ENCODE peak calls at places on chromosomes 12 and 14, in eight cellular contexts. One of them, this sample, is unnamed.

GRCh38 chr12:117045998-117046374 is 53.2 kb downstream of the TESC start:
- DNase-seq in dorsolateral prefrontal cortex: no peak
- DNase-seq in HCT116: no peak
- DNase-seq in GM13976: no peak
- DNase-seq in RWPE1: no peak
- DNase-seq in right atrium auricular region: no peak
- DNase-seq in cardiac muscle cell: no peak
- DNase-seq in transverse colon: no peak
- DNase-seq in this sample: no peak

GRCh38 chr14:71377099-71377498 is 469.8 kb downstream of the PCNX1 start:
- DNase-seq in dorsolateral prefrontal cortex: no peak
- DNase-seq in HCT116: no peak
- DNase-seq in GM13976: no peak
- DNase-seq in RWPE1: no peak
- DNase-seq in right atrium auricular region: no peak
- DNase-seq in cardiac muscle cell: no peak
- DNase-seq in transverse colon: no peak
- DNase-seq in this sample: peak

GRCh38 chr14:34742509-34743115 is 28.2 kb upstream of the CFL2 start:
- DNase-seq in dorsolateral prefrontal cortex: no peak
- DNase-seq in HCT116: no peak
- DNase-seq in GM13976: no peak
- DNase-seq in RWPE1: no peak
- DNase-seq in right atrium auricular region: no peak
- DNase-seq in cardiac muscle cell: no peak
- DNase-seq in transverse colon: no peak
- DNase-seq in this sample: no peak

GRCh38 chr12:53172352-53172751 is 8.2 kb upstream of the ZNF740 start:
- DNase-seq in dorsolateral prefrontal cortex: no peak
- DNase-seq in HCT116: no peak
- DNase-seq in GM13976: no peak
- DNase-seq in RWPE1: no peak
- DNase-seq in right atrium auricular region: no peak
- DNase-seq in cardiac muscle cell: peak
- DNase-seq in transverse colon: no peak
- DNase-seq in this sample: peak

GRCh38 chr12:104473374-104473983 is 16.7 kb downstream of the CHST11 start:
- DNase-seq in dorsolateral prefrontal cortex: no peak
- DNase-seq in HCT116: no peak
- DNase-seq in GM13976: no peak
- DNase-seq in RWPE1: no peak
- DNase-seq in right atrium auricular region: no peak
- DNase-seq in cardiac muscle cell: no peak
- DNase-seq in transverse colon: no peak
- DNase-seq in this sample: no peak

GRCh38 chr14:43503508-43503907 is 1003.6 kb downstream of the FSCB start:
- DNase-seq in dorsolateral prefrontal cortex: no peak
- DNase-seq in HCT116: no peak
- DNase-seq in GM13976: no peak
- DNase-seq in RWPE1: no peak
- DNase-seq in right atrium auricular region: no peak
- DNase-seq in cardiac muscle cell: no peak
- DNase-seq in transverse colon: no peak
- DNase-seq in this sample: no peak

GRCh38 chr14:78598046-78598652 is 428.0 kb downstream of the NRXN3 start:
- DNase-seq in dorsolateral prefrontal cortex: peak
- DNase-seq in HCT116: peak
- DNase-seq in GM13976: peak
- DNase-seq in RWPE1: peak
- DNase-seq in right atrium auricular region: no peak
- DNase-seq in cardiac muscle cell: peak
- DNase-seq in transverse colon: peak
- DNase-seq in this sample: no peak

GRCh38 chr12:98238513-98238912 is 276.9 kb upstream of the TMPO start:
- DNase-seq in dorsolateral prefrontal cortex: no peak
- DNase-seq in HCT116: no peak
- DNase-seq in GM13976: no peak
- DNase-seq in RWPE1: no peak
- DNase-seq in right atrium auricular region: no peak
- DNase-seq in cardiac muscle cell: peak
- DNase-seq in transverse colon: no peak
- DNase-seq in this sample: no peak

GRCh38 chr12:31732926-31733548 is 4.2 kb upstream of the AMN1 start:
- DNase-seq in dorsolateral prefrontal cortex: no peak
- DNase-seq in HCT116: peak
- DNase-seq in GM13976: no peak
- DNase-seq in RWPE1: peak
- DNase-seq in right atrium auricular region: no peak
- DNase-seq in cardiac muscle cell: peak
- DNase-seq in transverse colon: no peak
- DNase-seq in this sample: no peak

GRCh38 chr12:45974171-45974719 is 16.1 kb downstream of the SCAF11 start:
- DNase-seq in dorsolateral prefrontal cortex: no peak
- DNase-seq in HCT116: no peak
- DNase-seq in GM13976: no peak
- DNase-seq in RWPE1: no peak
- DNase-seq in right atrium auricular region: no peak
- DNase-seq in cardiac muscle cell: no peak
- DNase-seq in transverse colon: no peak
- DNase-seq in this sample: no peak

DNA sequence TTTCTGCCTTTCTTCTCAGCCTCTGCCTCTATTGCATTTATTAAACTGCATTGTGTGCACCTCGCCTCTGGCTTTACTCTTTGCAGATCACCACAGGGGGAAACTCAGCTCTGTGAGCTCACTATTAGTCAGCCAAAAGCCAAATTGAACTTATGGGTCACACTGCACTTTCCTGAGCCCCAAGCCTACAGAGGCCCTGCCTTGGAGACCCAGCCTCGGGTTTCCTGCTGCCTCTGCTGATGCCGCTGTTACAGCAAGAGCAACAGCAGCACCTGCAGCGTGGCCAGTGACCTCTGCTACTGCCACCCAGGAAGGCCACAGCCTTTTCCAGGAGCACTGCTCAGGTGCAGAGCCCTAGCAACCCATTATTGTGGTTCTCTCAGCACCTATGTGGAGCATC is 122.5 kb downstream of the DAD1 start:
- DNase-seq in dorsolateral prefrontal cortex: no peak
- DNase-seq in HCT116: no peak
- DNase-seq in GM13976: peak
- DNase-seq in RWPE1: peak
- DNase-seq in right atrium auricular region: no peak
- DNase-seq in cardiac muscle cell: no peak
- DNase-seq in transverse colon: no peak
- DNase-seq in this sample: no peak
- TF ChIP-seq CTCF in dorsolateral prefrontal cortex: no peak
- TF ChIP-seq CTCF in HCT116: no peak
- TF ChIP-seq CTCF in GM13976: no peak
- TF ChIP-seq CTCF in RWPE1: no peak
- TF ChIP-seq CTCF in right atrium auricular region: no peak
- TF ChIP-seq CTCF in cardiac muscle cell: no peak
- TF ChIP-seq CTCF in transverse colon: no peak
- TF ChIP-seq CTCF in this sample: no peak

GRCh38 chr14:101626331-101626730 is 65.0 kb downstream of the DIO3 start:
- DNase-seq in dorsolateral prefrontal cortex: no peak
- DNase-seq in HCT116: no peak
- DNase-seq in GM13976: no peak
- DNase-seq in RWPE1: no peak
- DNase-seq in right atrium auricular region: no peak
- DNase-seq in cardiac muscle cell: no peak
- DNase-seq in transverse colon: no peak
- DNase-seq in this sample: no peak

GRCh38 chr14:101623685-101624444 is 62.6 kb downstream of the DIO3 start:
- DNase-seq in dorsolateral prefrontal cortex: peak
- DNase-seq in HCT116: no peak
- DNase-seq in GM13976: no peak
- DNase-seq in RWPE1: no peak
- DNase-seq in right atrium auricular region: no peak
- DNase-seq in cardiac muscle cell: no peak
- DNase-seq in transverse colon: no peak
- DNase-seq in this sample: no peak

GRCh38 chr14:101623077-101623372 is 61.7 kb downstream of the DIO3 start:
- DNase-seq in dorsolateral prefrontal cortex: peak
- DNase-seq in HCT116: no peak
- DNase-seq in GM13976: no peak
- DNase-seq in RWPE1: no peak
- DNase-seq in right atrium auricular region: peak
- DNase-seq in cardiac muscle cell: no peak
- DNase-seq in transverse colon: no peak
- DNase-seq in this sample: no peak

GRCh38 chr14:101625336-101626097 is 64.2 kb downstream of the DIO3 start:
- DNase-seq in dorsolateral prefrontal cortex: no peak
- DNase-seq in HCT116: no peak
- DNase-seq in GM13976: no peak
- DNase-seq in RWPE1: no peak
- DNase-seq in right atrium auricular region: no peak
- DNase-seq in cardiac muscle cell: no peak
- DNase-seq in transverse colon: no peak
- DNase-seq in this sample: no peak

DNA sequence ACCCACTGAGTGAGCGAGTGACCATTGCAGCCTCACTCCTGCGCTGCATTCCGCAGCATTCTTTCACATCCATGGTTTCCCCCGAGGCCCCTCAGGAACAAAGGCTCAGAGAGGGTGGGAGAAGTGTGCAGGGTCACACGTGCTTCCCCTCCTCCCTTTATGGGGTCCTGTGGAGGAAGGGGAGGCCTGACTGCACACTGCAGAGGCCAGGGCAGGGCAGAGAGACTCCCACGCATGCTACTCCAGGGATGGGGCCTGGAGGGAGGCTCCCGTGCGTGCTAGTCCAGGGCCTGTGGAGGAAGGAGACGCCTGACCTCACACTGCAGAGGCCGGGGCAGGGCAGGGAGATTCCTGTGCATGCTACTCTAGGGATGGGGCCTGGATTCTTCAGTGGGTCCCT is 63.3 kb downstream of the DIO3 start:
- DNase-seq in dorsolateral prefrontal cortex: no peak
- DNase-seq in HCT116: no peak
- DNase-seq in GM13976: no peak
- DNase-seq in RWPE1: no peak
- DNase-seq in right atrium auricular region: no peak
- DNase-seq in cardiac muscle cell: peak
- DNase-seq in transverse colon: no peak
- DNase-seq in this sample: no peak
- TF ChIP-seq CTCF in dorsolateral prefrontal cortex: no peak
- TF ChIP-seq CTCF in HCT116: no peak
- TF ChIP-seq CTCF in GM13976: no peak
- TF ChIP-seq CTCF in RWPE1: no peak
- TF ChIP-seq CTCF in right atrium auricular region: no peak
- TF ChIP-seq CTCF in cardiac muscle cell: no peak
- TF ChIP-seq CTCF in transverse colon: no peak
- TF ChIP-seq CTCF in this sample: no peak

GRCh38 chr12:85394809-85395208 is 114.8 kb downstream of the ALX1 start:
- DNase-seq in dorsolateral prefrontal cortex: no peak
- DNase-seq in HCT116: no peak
- DNase-seq in GM13976: no peak
- DNase-seq in RWPE1: no peak
- DNase-seq in right atrium auricular region: no peak
- DNase-seq in cardiac muscle cell: no peak
- DNase-seq in transverse colon: no peak
- DNase-seq in this sample: no peak
- TF ChIP-seq CTCF in dorsolateral prefrontal cortex: no peak
- TF ChIP-seq CTCF in HCT116: no peak
- TF ChIP-seq CTCF in GM13976: no peak
- TF ChIP-seq CTCF in RWPE1: no peak
- TF ChIP-seq CTCF in right atrium auricular region: no peak
- TF ChIP-seq CTCF in cardiac muscle cell: no peak
- TF ChIP-seq CTCF in transverse colon: no peak
- TF ChIP-seq CTCF in this sample: peak

GRCh38 chr14:68782091-68782981 is 10.5 kb downstream of the ZFP36L1 start:
- DNase-seq in dorsolateral prefrontal cortex: no peak
- DNase-seq in HCT116: no peak
- DNase-seq in GM13976: no peak
- DNase-seq in RWPE1: no peak
- DNase-seq in right atrium auricular region: peak
- DNase-seq in cardiac muscle cell: no peak
- DNase-seq in transverse colon: no peak
- DNase-seq in this sample: no peak
- TF ChIP-seq CTCF in dorsolateral prefrontal cortex: no peak
- TF ChIP-seq CTCF in HCT116: no peak
- TF ChIP-seq CTCF in GM13976: no peak
- TF ChIP-seq CTCF in RWPE1: no peak
- TF ChIP-seq CTCF in right atrium auricular region: no peak
- TF ChIP-seq CTCF in cardiac muscle cell: no peak
- TF ChIP-seq CTCF in transverse colon: no peak
- TF ChIP-seq CTCF in this sample: no peak

DNA sequence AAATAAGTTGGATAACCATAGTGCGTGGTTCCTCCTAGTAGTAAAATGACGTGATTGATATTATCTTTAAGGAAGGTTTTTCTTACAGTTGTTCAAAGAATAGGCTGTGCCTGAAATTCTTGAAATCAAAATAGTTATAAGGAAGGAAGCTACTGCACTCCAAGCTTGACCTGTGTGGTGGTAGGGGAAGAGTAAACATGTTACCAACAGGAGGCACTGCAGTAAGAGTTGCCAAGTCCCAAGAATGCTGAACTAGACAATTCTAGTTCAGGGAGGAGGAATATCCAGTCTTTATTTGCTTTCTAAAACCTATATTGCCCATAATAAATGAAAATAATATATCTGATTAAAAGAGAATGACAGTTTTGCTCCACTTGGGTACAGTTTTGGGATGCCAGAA is 764.5 kb downstream of the TMTC2 start:
- DNase-seq in dorsolateral prefrontal cortex: no peak
- DNase-seq in HCT116: no peak
- DNase-seq in GM13976: no peak
- DNase-seq in RWPE1: no peak
- DNase-seq in right atrium auricular region: no peak
- DNase-seq in cardiac muscle cell: no peak
- DNase-seq in transverse colon: no peak
- DNase-seq in this sample: no peak
- TF ChIP-seq CTCF in dorsolateral prefrontal cortex: no peak
- TF ChIP-seq CTCF in HCT116: no peak
- TF ChIP-seq CTCF in GM13976: no peak
- TF ChIP-seq CTCF in RWPE1: no peak
- TF ChIP-seq CTCF in right atrium auricular region: no peak
- TF ChIP-seq CTCF in cardiac muscle cell: no peak
- TF ChIP-seq CTCF in transverse colon: no peak
- TF ChIP-seq CTCF in this sample: no peak

This sample was measured in chondrocyte.